ENCODE peak calls at places on chromosomes 13 and 19, in ten cellular contexts. U, Z, T, V, M, L, I, Q, F and B are unnamed samples.

GRCh38 chr13:100461309-100462035 is 127.1 kb downstream of the GGACT start:
- DNase-seq in U (no peak), Z (no peak), T (no peak), V (no peak), M (no peak), L (peak; percentile 60), I (no peak), Q (no peak), F (no peak), B (no peak)

GRCh38 chr13:51887441-51887840 is 25.7 kb downstream of the CCDC70 start:
- DNase-seq in U (no peak), Z (no peak), T (no peak), V (no peak), M (no peak), L (no peak), I (no peak), Q (no peak), F (no peak), B (no peak)

GRCh38 chr13:99525967-99526366 is 24.7 kb downstream of the TM9SF2 start:
- DNase-seq in U (no peak), Z (no peak), T (no peak), V (no peak), M (no peak), L (no peak), I (no peak), Q (no peak), F (no peak), B (no peak)

GRCh38 chr13:23703241-23703640 is 133.0 kb downstream of the TNFRSF19 start:
- DNase-seq in U (no peak), Z (no peak), T (no peak), V (no peak), M (no peak), L (no peak), I (peak; percentile 20), Q (no peak), F (no peak), B (no peak)

GRCh38 chr19:38718747-38719543 is 25.3 kb downstream of the CAPN12 start:
- DNase-seq in U (no peak), Z (no peak), T (peak; percentile 57), V (peak; percentile 83), M (no peak), L (no peak), I (peak; percentile 40), Q (no peak), F (no peak), B (no peak)

GRCh38 chr19:38228491-38229439 is 4.7 kb upstream of the DPF1 start:
- DNase-seq in U (no peak), Z (no peak), T (no peak), V (no peak), M (no peak), L (no peak), I (no peak), Q (no peak), F (no peak), B (no peak)

GRCh38 chr13:44068737-44069136 is 189.0 kb downstream of the LACC1 start:
- DNase-seq in U (no peak), Z (no peak), T (peak; percentile 71), V (no peak), M (no peak), L (peak; percentile 70), I (peak; percentile 76), Q (no peak), F (no peak), B (no peak)

GRCh38 chr19:41995959-41996797 is 2.1 kb upstream of the ATP1A3 start:
- DNase-seq in U (no peak), Z (no peak), T (no peak), V (no peak), M (no peak), L (no peak), I (peak; percentile 40), Q (no peak), F (no peak), B (no peak)

GRCh38 chr13:94657167-94657566 is 55.2 kb downstream of the SOX21 start:
- DNase-seq in U (no peak), Z (no peak), T (peak; percentile 69), V (no peak), M (no peak), L (no peak), I (peak; percentile 65), Q (no peak), F (no peak), B (no peak)

GRCh38 chr19:8466018-8466417 is 21.2 kb downstream of the HNRNPM start:
- DNase-seq in U (no peak), Z (no peak), T (peak; percentile 80), V (no peak), M (no peak), L (no peak), I (no peak), Q (no peak), F (no peak), B (no peak)

GRCh38 chr13:110349239-110349638 is 42.2 kb downstream of the COL4A2 start:
- DNase-seq in U (no peak), Z (no peak), T (no peak), V (no peak), M (no peak), L (no peak), I (no peak), Q (no peak), F (no peak), B (no peak)

GRCh38 chr19:23261496-23262020 is 11.4 kb upstream of the ZNF724 start:
- DNase-seq in U (no peak), Z (no peak), T (no peak), V (no peak), M (no peak), L (no peak), I (no peak), Q (no peak), F (no peak), B (no peak)

GRCh38 chr19:927044-927706 is 1.3 kb downstream of the ARID3A start:
- DNase-seq in U (no peak), Z (no peak), T (peak; percentile 67), V (peak; percentile 75), M (no peak), L (no peak), I (peak; percentile 74), Q (no peak), F (no peak), B (no peak)

GRCh38 chr13:46166947-46167610 is 14.9 kb downstream of the LCP1 start:
- DNase-seq in U (no peak), Z (no peak), T (no peak), V (no peak), M (no peak), L (no peak), I (no peak), Q (no peak), F (no peak), B (no peak)

GRCh38 chr13:84446972-84447700 is 564.9 kb upstream of the SLITRK1 start:
- DNase-seq in U (no peak), Z (no peak), T (peak; percentile 43), V (no peak), M (no peak), L (no peak), I (peak; percentile 18), Q (no peak), F (no peak), B (no peak)

GRCh38 chr13:66344770-66345367 is 885.3 kb downstream of the PCDH9 start:
- DNase-seq in U (no peak), Z (no peak), T (peak; percentile 31), V (no peak), M (no peak), L (no peak), I (no peak), Q (no peak), F (no peak), B (no peak)